ENCODE peak calls at places on chromosomes 16 and 17, in seven cellular contexts. One of them, this sample, is unnamed.

GRCh38 chr17:8176197-8176940 is at the start of gene TMEM107:
- DNase-seq in GM10248: peak
- DNase-seq in fibroblast of mammary gland: peak
- DNase-seq in H9: peak
- DNase-seq in HFF-Myc: no peak
- DNase-seq in neural crest cell: peak
- DNase-seq in GM12878: peak
- DNase-seq in this sample: peak

GRCh38 chr16:72853575-72853974 is 194.4 kb downstream of the ZFHX3 start:
- DNase-seq in GM10248: no peak
- DNase-seq in fibroblast of mammary gland: no peak
- DNase-seq in H9: no peak
- DNase-seq in HFF-Myc: no peak
- DNase-seq in neural crest cell: no peak
- DNase-seq in GM12878: no peak
- DNase-seq in this sample: no peak

GRCh38 chr16:10688291-10688690 is 6.4 kb downstream of the TEKT5 start:
- DNase-seq in GM10248: no peak
- DNase-seq in fibroblast of mammary gland: no peak
- DNase-seq in H9: no peak
- DNase-seq in HFF-Myc: no peak
- DNase-seq in neural crest cell: no peak
- DNase-seq in GM12878: no peak
- DNase-seq in this sample: no peak

GRCh38 chr17:43591750-43592562 is 45.8 kb upstream of the ETV4 start:
- DNase-seq in GM10248: no peak
- DNase-seq in fibroblast of mammary gland: peak
- DNase-seq in H9: no peak
- DNase-seq in HFF-Myc: peak
- DNase-seq in neural crest cell: no peak
- DNase-seq in GM12878: no peak
- DNase-seq in this sample: peak

GRCh38 chr16:69444873-69445517 is 20.6 kb downstream of the CYB5B start:
- DNase-seq in GM10248: no peak
- DNase-seq in fibroblast of mammary gland: peak
- DNase-seq in H9: no peak
- DNase-seq in HFF-Myc: no peak
- DNase-seq in neural crest cell: no peak
- DNase-seq in GM12878: no peak
- DNase-seq in this sample: no peak

GRCh38 chr16:52545544-52546262 is 1.2 kb downstream of the TOX3 start:
- DNase-seq in GM10248: peak
- DNase-seq in fibroblast of mammary gland: no peak
- DNase-seq in H9: no peak
- DNase-seq in HFF-Myc: no peak
- DNase-seq in neural crest cell: peak
- DNase-seq in GM12878: no peak
- DNase-seq in this sample: peak

GRCh38 chr17:57655564-57655963 is 89.5 kb downstream of the CCDC182 start:
- DNase-seq in GM10248: no peak
- DNase-seq in fibroblast of mammary gland: no peak
- DNase-seq in H9: no peak
- DNase-seq in HFF-Myc: no peak
- DNase-seq in neural crest cell: no peak
- DNase-seq in GM12878: no peak
- DNase-seq in this sample: no peak

GRCh38 chr17:37259030-37259735 is 116.6 kb upstream of the C17orf78 start:
- DNase-seq in GM10248: no peak
- DNase-seq in fibroblast of mammary gland: peak
- DNase-seq in H9: no peak
- DNase-seq in HFF-Myc: no peak
- DNase-seq in neural crest cell: no peak
- DNase-seq in GM12878: no peak
- DNase-seq in this sample: no peak

GRCh38 chr16:9035986-9036385 is 55.5 kb upstream of the HAPSTR1 start:
- DNase-seq in GM10248: no peak
- DNase-seq in fibroblast of mammary gland: no peak
- DNase-seq in H9: no peak
- DNase-seq in HFF-Myc: no peak
- DNase-seq in neural crest cell: no peak
- DNase-seq in GM12878: no peak
- DNase-seq in this sample: no peak

GRCh38 chr16:70470927-70471341 is 16.5 kb downstream of the FCSK start:
- DNase-seq in GM10248: no peak
- DNase-seq in fibroblast of mammary gland: no peak
- DNase-seq in H9: peak
- DNase-seq in HFF-Myc: no peak
- DNase-seq in neural crest cell: peak
- DNase-seq in GM12878: no peak
- DNase-seq in this sample: peak

GRCh38 chr16:35391328-35391727 is 1931.9 kb downstream of the TP53TG3F start:
- DNase-seq in GM10248: no peak
- DNase-seq in fibroblast of mammary gland: peak
- DNase-seq in H9: peak
- DNase-seq in HFF-Myc: peak
- DNase-seq in neural crest cell: no peak
- DNase-seq in GM12878: no peak
- DNase-seq in this sample: peak

GRCh38 chr17:3944485-3945388 is 19.5 kb downstream of the ATP2A3 start:
- DNase-seq in GM10248: peak
- DNase-seq in fibroblast of mammary gland: peak
- DNase-seq in H9: peak
- DNase-seq in HFF-Myc: no peak
- DNase-seq in neural crest cell: peak
- DNase-seq in GM12878: no peak
- DNase-seq in this sample: peak

GRCh38 chr16:75250809-75251279 is 580 bp downstream of the BCAR1 start:
- DNase-seq in GM10248: peak
- DNase-seq in fibroblast of mammary gland: no peak
- DNase-seq in H9: no peak
- DNase-seq in HFF-Myc: no peak
- DNase-seq in neural crest cell: no peak
- DNase-seq in GM12878: no peak
- DNase-seq in this sample: peak

GRCh38 chr16:75021410-75021809 is 22.6 kb downstream of the ZNRF1 start:
- DNase-seq in GM10248: no peak
- DNase-seq in fibroblast of mammary gland: no peak
- DNase-seq in H9: no peak
- DNase-seq in HFF-Myc: no peak
- DNase-seq in neural crest cell: no peak
- DNase-seq in GM12878: no peak
- DNase-seq in this sample: no peak

GRCh38 chr16:10765772-10766171 is 22.1 kb downstream of the NUBP1 start:
- DNase-seq in GM10248: peak
- DNase-seq in fibroblast of mammary gland: no peak
- DNase-seq in H9: no peak
- DNase-seq in HFF-Myc: no peak
- DNase-seq in neural crest cell: no peak
- DNase-seq in GM12878: peak
- DNase-seq in this sample: no peak

GRCh38 chr17:732788-733720 is 658 bp downstream of the TLCD3A start:
- DNase-seq in GM10248: peak
- DNase-seq in fibroblast of mammary gland: peak
- DNase-seq in H9: no peak
- DNase-seq in HFF-Myc: no peak
- DNase-seq in neural crest cell: peak
- DNase-seq in GM12878: no peak
- DNase-seq in this sample: peak

GRCh38 chr16:59510008-59510424 is 775.9 kb upstream of the GOT2 start:
- DNase-seq in GM10248: no peak
- DNase-seq in fibroblast of mammary gland: no peak
- DNase-seq in H9: no peak
- DNase-seq in HFF-Myc: no peak
- DNase-seq in neural crest cell: no peak
- DNase-seq in GM12878: no peak
- DNase-seq in this sample: no peak

GRCh38 chr16:62853887-62854286 is 817.6 kb upstream of the CDH8 start:
- DNase-seq in GM10248: no peak
- DNase-seq in fibroblast of mammary gland: no peak
- DNase-seq in H9: no peak
- DNase-seq in HFF-Myc: no peak
- DNase-seq in neural crest cell: no peak
- DNase-seq in GM12878: no peak
- DNase-seq in this sample: no peak

GRCh38 chr17:75267403-75268232 is 3.4 kb downstream of the MIF4GD start:
- DNase-seq in GM10248: no peak
- DNase-seq in fibroblast of mammary gland: no peak
- DNase-seq in H9: peak
- DNase-seq in HFF-Myc: no peak
- DNase-seq in neural crest cell: no peak
- DNase-seq in GM12878: no peak
- DNase-seq in this sample: peak

GRCh38 chr16:19130852-19131808 is 17.4 kb downstream of the ITPRIPL2 start:
- DNase-seq in GM10248: no peak
- DNase-seq in fibroblast of mammary gland: peak
- DNase-seq in H9: no peak
- DNase-seq in HFF-Myc: peak
- DNase-seq in neural crest cell: no peak
- DNase-seq in GM12878: no peak
- DNase-seq in this sample: no peak

GRCh38 chr17:59160203-59161025 is 4.9 kb downstream of the PRR11 start:
- DNase-seq in GM10248: peak
- DNase-seq in fibroblast of mammary gland: no peak
- DNase-seq in H9: no peak
- DNase-seq in HFF-Myc: no peak
- DNase-seq in neural crest cell: no peak
- DNase-seq in GM12878: no peak
- DNase-seq in this sample: no peak

GRCh38 chr17:59167571-59168001 is 12.0 kb downstream of the PRR11 start:
- DNase-seq in GM10248: no peak
- DNase-seq in fibroblast of mammary gland: peak
- DNase-seq in H9: no peak
- DNase-seq in HFF-Myc: no peak
- DNase-seq in neural crest cell: no peak
- DNase-seq in GM12878: no peak
- DNase-seq in this sample: no peak

GRCh38 chr17:59161477-59161876 is 5.9 kb downstream of the PRR11 start:
- DNase-seq in GM10248: no peak
- DNase-seq in fibroblast of mammary gland: no peak
- DNase-seq in H9: no peak
- DNase-seq in HFF-Myc: no peak
- DNase-seq in neural crest cell: no peak
- DNase-seq in GM12878: no peak
- DNase-seq in this sample: no peak

DNA sequence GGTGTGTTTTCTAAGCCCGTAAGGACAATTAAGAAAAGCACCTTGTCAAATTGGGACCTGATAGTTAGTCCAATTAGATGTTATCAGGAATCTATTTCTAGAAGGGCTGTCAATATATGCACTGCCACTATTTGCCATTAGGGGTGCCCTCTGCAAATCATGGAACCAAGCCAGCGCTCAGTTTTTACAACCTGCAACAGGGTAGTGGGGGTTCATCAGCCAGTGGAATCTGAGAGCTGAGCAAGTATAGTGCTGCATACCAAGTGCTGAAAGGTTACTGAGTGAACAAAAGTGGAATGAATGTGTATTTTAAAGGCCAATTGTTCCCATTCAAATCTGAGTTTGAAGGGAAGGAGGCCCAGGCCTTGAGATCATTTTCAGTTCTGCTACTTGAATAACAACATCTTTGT is 10.4 kb downstream of the PRR11 start:
- DNase-seq in GM10248: peak
- DNase-seq in fibroblast of mammary gland: peak
- DNase-seq in H9: peak
- DNase-seq in HFF-Myc: peak
- DNase-seq in neural crest cell: peak
- DNase-seq in GM12878: peak
- DNase-seq in this sample: peak
- TF ChIP-seq CTCF in GM10248: peak
- TF ChIP-seq CTCF in fibroblast of mammary gland: peak
- TF ChIP-seq CTCF in H9: peak
- TF ChIP-seq CTCF in HFF-Myc: peak
- TF ChIP-seq CTCF in neural crest cell: peak
- TF ChIP-seq CTCF in GM12878: peak
- TF ChIP-seq CTCF in this sample: peak

DNA sequence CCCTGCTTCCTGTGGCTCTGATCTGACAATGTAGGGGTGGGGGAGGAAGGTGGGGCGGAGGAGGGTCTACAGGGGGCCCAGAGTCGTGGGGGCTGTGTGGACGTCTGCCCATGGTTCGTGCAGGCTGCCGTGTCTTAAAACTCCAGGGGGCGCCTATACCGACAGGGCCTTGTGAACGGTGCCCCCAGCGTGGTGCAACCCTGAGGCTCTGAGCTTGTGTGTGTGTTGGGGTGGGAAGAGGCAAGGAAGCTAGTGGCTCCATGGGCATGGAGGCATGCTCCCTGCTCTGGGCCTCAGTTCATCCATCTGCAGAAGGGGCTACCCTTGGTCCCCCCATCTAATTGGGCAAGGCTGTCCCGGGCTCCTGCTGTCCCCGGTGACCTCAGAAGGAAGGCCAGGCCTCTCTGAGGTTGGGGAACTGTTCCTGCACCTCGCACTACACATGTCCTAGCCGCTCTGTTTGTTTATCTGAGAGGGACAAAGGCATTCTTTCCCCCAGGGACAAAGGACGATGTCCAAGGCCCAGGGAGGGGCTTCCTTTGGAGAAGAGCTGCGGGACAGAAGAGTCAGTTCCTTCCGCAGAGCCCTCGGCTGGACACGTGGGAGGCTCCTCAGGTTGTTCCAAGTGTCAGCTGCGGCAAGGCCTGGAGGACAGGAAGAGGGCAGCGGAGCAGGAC is 13.5 kb downstream of the CA4 start:
- DNase-seq in GM10248: no peak
- DNase-seq in fibroblast of mammary gland: no peak
- DNase-seq in H9: peak
- DNase-seq in HFF-Myc: no peak
- DNase-seq in neural crest cell: no peak
- DNase-seq in GM12878: no peak
- DNase-seq in this sample: no peak
- TF ChIP-seq CTCF in GM10248: no peak
- TF ChIP-seq CTCF in fibroblast of mammary gland: no peak
- TF ChIP-seq CTCF in H9: peak
- TF ChIP-seq CTCF in HFF-Myc: peak
- TF ChIP-seq CTCF in neural crest cell: no peak
- TF ChIP-seq CTCF in GM12878: peak
- TF ChIP-seq CTCF in this sample: no peak

DNA sequence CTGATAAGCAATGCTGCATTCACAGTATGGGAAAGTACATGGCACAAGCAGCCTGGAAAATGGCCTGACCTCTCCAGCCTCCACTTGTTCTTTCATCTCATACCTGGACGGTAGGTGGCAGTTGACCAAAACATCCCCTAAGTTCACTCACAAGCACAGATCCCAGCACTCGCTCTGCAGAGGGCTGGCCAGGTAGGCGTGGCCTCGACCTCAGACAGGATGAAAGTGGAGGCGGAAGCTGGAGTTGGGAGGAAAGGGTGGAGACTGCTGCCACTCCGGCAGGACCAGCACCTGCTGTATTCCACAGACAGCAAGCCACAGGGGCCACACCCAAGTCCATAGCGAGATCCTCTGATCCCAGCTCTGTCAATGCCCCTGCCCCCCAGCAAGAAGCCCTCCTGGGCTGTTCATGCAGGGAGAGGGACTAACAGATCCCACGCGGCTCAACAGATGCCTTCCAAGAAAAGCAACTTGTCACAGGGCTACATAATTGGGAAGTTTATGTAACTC is 31.3 kb downstream of the ZCCHC14 start:
- DNase-seq in GM10248: peak
- DNase-seq in fibroblast of mammary gland: peak
- DNase-seq in H9: peak
- DNase-seq in HFF-Myc: no peak
- DNase-seq in neural crest cell: peak
- DNase-seq in GM12878: no peak
- DNase-seq in this sample: peak
- TF ChIP-seq CTCF in GM10248: peak
- TF ChIP-seq CTCF in fibroblast of mammary gland: peak
- TF ChIP-seq CTCF in H9: peak
- TF ChIP-seq CTCF in HFF-Myc: no peak
- TF ChIP-seq CTCF in neural crest cell: peak
- TF ChIP-seq CTCF in GM12878: peak
- TF ChIP-seq CTCF in this sample: peak

GRCh38 chr16:87278191-87279093 is 38.8 kb downstream of the C16orf95 start:
- DNase-seq in GM10248: peak
- DNase-seq in fibroblast of mammary gland: peak
- DNase-seq in H9: peak
- DNase-seq in HFF-Myc: peak
- DNase-seq in neural crest cell: peak
- DNase-seq in GM12878: no peak
- DNase-seq in this sample: peak
- TF ChIP-seq CTCF in GM10248: peak
- TF ChIP-seq CTCF in fibroblast of mammary gland: peak
- TF ChIP-seq CTCF in H9: peak
- TF ChIP-seq CTCF in HFF-Myc: peak
- TF ChIP-seq CTCF in neural crest cell: peak
- TF ChIP-seq CTCF in GM12878: peak
- TF ChIP-seq CTCF in this sample: peak

This sample was measured in nephron progenitor cell.